ENCODE peak calls at places on chromosomes 13 and 19, in five cellular contexts. One of them, this sample, is unnamed.

GRCh38 chr13:24178847-24179845 is 18.6 kb downstream of the SPATA13 start:
- DNase-seq in non-pigmented ciliary epithelial cell: no peak
- DNase-seq in foreskin keratinocyte: peak
- DNase-seq in NAMALWA: no peak
- DNase-seq in activated T-cell treated with anti-CD3 and anti-CD28 coated beads for 1 hour: no peak
- DNase-seq in this sample: no peak

GRCh38 chr19:1221141-1221903 is 15.7 kb downstream of the STK11 start:
- DNase-seq in non-pigmented ciliary epithelial cell: no peak
- DNase-seq in foreskin keratinocyte: no peak
- DNase-seq in NAMALWA: no peak
- DNase-seq in activated T-cell treated with anti-CD3 and anti-CD28 coated beads for 1 hour: no peak
- DNase-seq in this sample: no peak

GRCh38 chr19:29666634-29667389 is 1.6 kb downstream of the PLEKHF1 start:
- DNase-seq in non-pigmented ciliary epithelial cell: no peak
- DNase-seq in foreskin keratinocyte: no peak
- DNase-seq in NAMALWA: no peak
- DNase-seq in activated T-cell treated with anti-CD3 and anti-CD28 coated beads for 1 hour: no peak
- DNase-seq in this sample: no peak

GRCh38 chr19:14758816-14759215 is 19.5 kb downstream of the ADGRE2 start:
- DNase-seq in non-pigmented ciliary epithelial cell: no peak
- DNase-seq in foreskin keratinocyte: peak
- DNase-seq in NAMALWA: no peak
- DNase-seq in activated T-cell treated with anti-CD3 and anti-CD28 coated beads for 1 hour: no peak
- DNase-seq in this sample: no peak

GRCh38 chr13:93420206-93420605 is 193.6 kb downstream of the GPC6 start:
- DNase-seq in non-pigmented ciliary epithelial cell: no peak
- DNase-seq in foreskin keratinocyte: no peak
- DNase-seq in NAMALWA: no peak
- DNase-seq in activated T-cell treated with anti-CD3 and anti-CD28 coated beads for 1 hour: no peak
- DNase-seq in this sample: no peak

GRCh38 chr13:74487091-74487722 is 353.0 kb upstream of the KLF12 start:
- DNase-seq in non-pigmented ciliary epithelial cell: no peak
- DNase-seq in foreskin keratinocyte: no peak
- DNase-seq in NAMALWA: no peak
- DNase-seq in activated T-cell treated with anti-CD3 and anti-CD28 coated beads for 1 hour: no peak
- DNase-seq in this sample: no peak

GRCh38 chr19:10102787-10103236 is 334 bp upstream of the ANGPTL6 start:
- DNase-seq in non-pigmented ciliary epithelial cell: no peak
- DNase-seq in foreskin keratinocyte: no peak
- DNase-seq in NAMALWA: peak
- DNase-seq in activated T-cell treated with anti-CD3 and anti-CD28 coated beads for 1 hour: no peak
- DNase-seq in this sample: no peak

GRCh38 chr13:20441879-20442278 is 83.8 kb downstream of the CRYL1 start:
- DNase-seq in non-pigmented ciliary epithelial cell: no peak
- DNase-seq in foreskin keratinocyte: peak
- DNase-seq in NAMALWA: no peak
- DNase-seq in activated T-cell treated with anti-CD3 and anti-CD28 coated beads for 1 hour: no peak
- DNase-seq in this sample: no peak

GRCh38 chr19:39318071-39318470 is 2.6 kb downstream of the LRFN1 start:
- DNase-seq in non-pigmented ciliary epithelial cell: no peak
- DNase-seq in foreskin keratinocyte: no peak
- DNase-seq in NAMALWA: no peak
- DNase-seq in activated T-cell treated with anti-CD3 and anti-CD28 coated beads for 1 hour: no peak
- DNase-seq in this sample: no peak

GRCh38 chr13:36858285-36858684 is 39.3 kb downstream of the RFXAP start:
- DNase-seq in non-pigmented ciliary epithelial cell: no peak
- DNase-seq in foreskin keratinocyte: peak
- DNase-seq in NAMALWA: peak
- DNase-seq in activated T-cell treated with anti-CD3 and anti-CD28 coated beads for 1 hour: no peak
- DNase-seq in this sample: no peak

GRCh38 chr13:114112231-114112825 is 20.1 kb downstream of the RASA3 start:
- DNase-seq in non-pigmented ciliary epithelial cell: no peak
- DNase-seq in foreskin keratinocyte: no peak
- DNase-seq in NAMALWA: no peak
- DNase-seq in activated T-cell treated with anti-CD3 and anti-CD28 coated beads for 1 hour: no peak
- DNase-seq in this sample: no peak

GRCh38 chr19:41646589-41647204 is 19.8 kb upstream of the CEACAM4 start:
- DNase-seq in non-pigmented ciliary epithelial cell: no peak
- DNase-seq in foreskin keratinocyte: no peak
- DNase-seq in NAMALWA: peak
- DNase-seq in activated T-cell treated with anti-CD3 and anti-CD28 coated beads for 1 hour: peak
- DNase-seq in this sample: no peak

GRCh38 chr19:45205810-45206209 is 27.2 kb downstream of the BLOC1S3 start:
- DNase-seq in non-pigmented ciliary epithelial cell: no peak
- DNase-seq in foreskin keratinocyte: no peak
- DNase-seq in NAMALWA: no peak
- DNase-seq in activated T-cell treated with anti-CD3 and anti-CD28 coated beads for 1 hour: no peak
- DNase-seq in this sample: no peak

GRCh38 chr13:64266024-64266423 is 2850.4 kb upstream of the PCDH20 start:
- DNase-seq in non-pigmented ciliary epithelial cell: no peak
- DNase-seq in foreskin keratinocyte: no peak
- DNase-seq in NAMALWA: no peak
- DNase-seq in activated T-cell treated with anti-CD3 and anti-CD28 coated beads for 1 hour: no peak
- DNase-seq in this sample: no peak

GRCh38 chr19:19096641-19097627 is 33.1 kb downstream of the SLC25A42 start:
- DNase-seq in non-pigmented ciliary epithelial cell: no peak
- DNase-seq in foreskin keratinocyte: no peak
- DNase-seq in NAMALWA: no peak
- DNase-seq in activated T-cell treated with anti-CD3 and anti-CD28 coated beads for 1 hour: no peak
- DNase-seq in this sample: no peak

GRCh38 chr19:21698215-21698614 is 69.2 kb downstream of the ZNF100 start:
- DNase-seq in non-pigmented ciliary epithelial cell: peak
- DNase-seq in foreskin keratinocyte: peak
- DNase-seq in NAMALWA: peak
- DNase-seq in activated T-cell treated with anti-CD3 and anti-CD28 coated beads for 1 hour: no peak
- DNase-seq in this sample: no peak

GRCh38 chr13:29362849-29363604 is 232.5 kb downstream of the SLC7A1 start:
- DNase-seq in non-pigmented ciliary epithelial cell: peak
- DNase-seq in foreskin keratinocyte: peak
- DNase-seq in NAMALWA: peak
- DNase-seq in activated T-cell treated with anti-CD3 and anti-CD28 coated beads for 1 hour: no peak
- DNase-seq in this sample: peak

GRCh38 chr13:19153782-19154450 is 27.7 kb downstream of the TUBA3C start:
- DNase-seq in non-pigmented ciliary epithelial cell: no peak
- DNase-seq in foreskin keratinocyte: no peak
- DNase-seq in NAMALWA: peak
- DNase-seq in activated T-cell treated with anti-CD3 and anti-CD28 coated beads for 1 hour: no peak
- DNase-seq in this sample: no peak

GRCh38 chr13:80824231-80824630 is 483.3 kb upstream of the SPRY2 start:
- DNase-seq in non-pigmented ciliary epithelial cell: no peak
- DNase-seq in foreskin keratinocyte: no peak
- DNase-seq in NAMALWA: no peak
- DNase-seq in activated T-cell treated with anti-CD3 and anti-CD28 coated beads for 1 hour: no peak
- DNase-seq in this sample: no peak

GRCh38 chr13:94063096-94063495 is 416.4 kb downstream of the DCT start:
- DNase-seq in non-pigmented ciliary epithelial cell: no peak
- DNase-seq in foreskin keratinocyte: peak
- DNase-seq in NAMALWA: no peak
- DNase-seq in activated T-cell treated with anti-CD3 and anti-CD28 coated beads for 1 hour: no peak
- DNase-seq in this sample: no peak

GRCh38 chr19:43229315-43229714 is 23.9 kb upstream of the PSG4 start:
- DNase-seq in non-pigmented ciliary epithelial cell: no peak
- DNase-seq in foreskin keratinocyte: no peak
- DNase-seq in NAMALWA: peak
- DNase-seq in activated T-cell treated with anti-CD3 and anti-CD28 coated beads for 1 hour: no peak
- DNase-seq in this sample: no peak

GRCh38 chr13:110263906-110264305 is 43.1 kb downstream of the COL4A1 start:
- DNase-seq in non-pigmented ciliary epithelial cell: no peak
- DNase-seq in foreskin keratinocyte: no peak
- DNase-seq in NAMALWA: no peak
- DNase-seq in activated T-cell treated with anti-CD3 and anti-CD28 coated beads for 1 hour: no peak
- DNase-seq in this sample: no peak

GRCh38 chr13:77434289-77434688 is 101.2 kb upstream of the SCEL start:
- DNase-seq in non-pigmented ciliary epithelial cell: no peak
- DNase-seq in foreskin keratinocyte: no peak
- DNase-seq in NAMALWA: no peak
- DNase-seq in activated T-cell treated with anti-CD3 and anti-CD28 coated beads for 1 hour: no peak
- DNase-seq in this sample: no peak

GRCh38 chr13:76455960-76456359 is 430.2 kb downstream of the KCTD12 start:
- DNase-seq in non-pigmented ciliary epithelial cell: peak
- DNase-seq in foreskin keratinocyte: no peak
- DNase-seq in NAMALWA: no peak
- DNase-seq in activated T-cell treated with anti-CD3 and anti-CD28 coated beads for 1 hour: no peak
- DNase-seq in this sample: no peak

GRCh38 chr19:30450101-30450500 is 77.9 kb downstream of the ZNF536 start:
- DNase-seq in non-pigmented ciliary epithelial cell: no peak
- DNase-seq in foreskin keratinocyte: no peak
- DNase-seq in NAMALWA: no peak
- DNase-seq in activated T-cell treated with anti-CD3 and anti-CD28 coated beads for 1 hour: no peak
- DNase-seq in this sample: no peak

GRCh38 chr13:48235100-48235813 is 2.3 kb downstream of the ITM2B start:
- DNase-seq in non-pigmented ciliary epithelial cell: no peak
- DNase-seq in foreskin keratinocyte: peak
- DNase-seq in NAMALWA: peak
- DNase-seq in activated T-cell treated with anti-CD3 and anti-CD28 coated beads for 1 hour: no peak
- DNase-seq in this sample: no peak

GRCh38 chr19:51903192-51903591 is 1.6 kb downstream of the ZNF649 start:
- DNase-seq in non-pigmented ciliary epithelial cell: no peak
- DNase-seq in foreskin keratinocyte: no peak
- DNase-seq in NAMALWA: no peak
- DNase-seq in activated T-cell treated with anti-CD3 and anti-CD28 coated beads for 1 hour: no peak
- DNase-seq in this sample: no peak

GRCh38 chr13:75850915-75851314 is 214.8 kb downstream of the LMO7 start:
- DNase-seq in non-pigmented ciliary epithelial cell: no peak
- DNase-seq in foreskin keratinocyte: no peak
- DNase-seq in NAMALWA: peak
- DNase-seq in activated T-cell treated with anti-CD3 and anti-CD28 coated beads for 1 hour: no peak
- DNase-seq in this sample: no peak

GRCh38 chr13:32472194-32472621 is 44.3 kb upstream of the N4BP2L1 start:
- DNase-seq in non-pigmented ciliary epithelial cell: no peak
- DNase-seq in foreskin keratinocyte: no peak
- DNase-seq in NAMALWA: no peak
- DNase-seq in activated T-cell treated with anti-CD3 and anti-CD28 coated beads for 1 hour: no peak
- DNase-seq in this sample: no peak

GRCh38 chr19:7550987-7551761 is 15.7 kb downstream of the PNPLA6 start:
- DNase-seq in non-pigmented ciliary epithelial cell: no peak
- DNase-seq in foreskin keratinocyte: peak
- DNase-seq in NAMALWA: peak
- DNase-seq in activated T-cell treated with anti-CD3 and anti-CD28 coated beads for 1 hour: no peak
- DNase-seq in this sample: no peak

GRCh38 chr19:10452726-10453620 is 32.6 kb downstream of the PDE4A start:
- DNase-seq in non-pigmented ciliary epithelial cell: no peak
- DNase-seq in foreskin keratinocyte: no peak
- DNase-seq in NAMALWA: no peak
- DNase-seq in activated T-cell treated with anti-CD3 and anti-CD28 coated beads for 1 hour: no peak
- DNase-seq in this sample: no peak

GRCh38 chr13:38670627-38671026 is 16.2 kb upstream of the FREM2 start:
- DNase-seq in non-pigmented ciliary epithelial cell: no peak
- DNase-seq in foreskin keratinocyte: peak
- DNase-seq in NAMALWA: no peak
- DNase-seq in activated T-cell treated with anti-CD3 and anti-CD28 coated beads for 1 hour: no peak
- DNase-seq in this sample: no peak